ENCODE peak calls at places on chromosome 16, in five cellular contexts. Q is H1, G is SK-N-SH, I is GM12878, O is HepG2. J is an unnamed sample.

GRCh38 chr16:78684655-78685400 is 585.4 kb downstream of the WWOX start:
- DNase-seq in Q (no peak), G (no peak), I (no peak), O (no peak), J (no peak)

GRCh38 chr16:1379054-1379862 is 27.5 kb downstream of the GNPTG start:
- DNase-seq in Q (no peak), G (peak), I (no peak), O (peak), J (peak)

GRCh38 chr16:88287219-88287618 is 95.5 kb upstream of the ZNF469 start:
- DNase-seq in Q (no peak), G (peak), I (no peak), O (peak), J (peak)

GRCh38 chr16:17258848-17259713 is 211.7 kb downstream of the XYLT1 start:
- DNase-seq in Q (no peak), G (no peak), I (peak), O (no peak), J (peak)

GRCh38 chr16:84324439-84325262 is 30.0 kb downstream of the WFDC1 start:
- DNase-seq in Q (no peak), G (no peak), I (no peak), O (no peak), J (no peak)

GRCh38 chr16:25143898-25144297 is 32.4 kb downstream of the LCMT1 start:
- DNase-seq in Q (no peak), G (no peak), I (no peak), O (no peak), J (no peak)

GRCh38 chr16:85541181-85541580 is 71.9 kb upstream of the GSE1 start:
- DNase-seq in Q (no peak), G (no peak), I (no peak), O (no peak), J (no peak)

GRCh38 chr16:87203060-87203656 is 114.0 kb downstream of the C16orf95 start:
- DNase-seq in Q (peak), G (peak), I (no peak), O (peak), J (peak)

GRCh38 chr16:14635394-14636145 is 2.8 kb downstream of the BFAR start:
- DNase-seq in Q (no peak), G (no peak), I (no peak), O (no peak), J (no peak)

GRCh38 chr16:16014329-16015224 is 65.2 kb downstream of the ABCC1 start:
- DNase-seq in Q (no peak), G (no peak), I (no peak), O (peak), J (no peak)

GRCh38 chr16:25110392-25110947 is 1.1 kb upstream of the LCMT1 start:
- DNase-seq in Q (no peak), G (no peak), I (no peak), O (no peak), J (no peak)

GRCh38 chr16:87661561-87661960 is 59.3 kb downstream of the JPH3 start:
- DNase-seq in Q (peak), G (no peak), I (no peak), O (peak), J (peak)

GRCh38 chr16:719815-720506 is 985 bp upstream of the ANTKMT start:
- DNase-seq in Q (no peak), G (peak), I (no peak), O (peak), J (no peak)

GRCh38 chr16:86457621-86458456 is 52.5 kb upstream of the FOXF1 start:
- DNase-seq in Q (no peak), G (no peak), I (no peak), O (no peak), J (no peak)

GRCh38 chr16:25366078-25366477 is 108.4 kb upstream of the ZKSCAN2 start:
- DNase-seq in Q (no peak), G (no peak), I (no peak), O (no peak), J (peak)

GRCh38 chr16:84933774-84934571 is 77.4 kb downstream of the ZDHHC7 start:
- DNase-seq in Q (no peak), G (peak), I (no peak), O (peak), J (no peak)

GRCh38 chr16:3706253-3707145 is 10.8 kb downstream of the TRAP1 start:
- DNase-seq in Q (no peak), G (no peak), I (no peak), O (no peak), J (no peak)

GRCh38 chr16:78976212-78976611 is 624.3 kb downstream of the MAF start:
- DNase-seq in Q (no peak), G (no peak), I (no peak), O (no peak), J (no peak)

GRCh38 chr16:64440005-64440404 is 681.9 kb downstream of the CDH11 start:
- DNase-seq in Q (no peak), G (no peak), I (no peak), O (no peak), J (no peak)

GRCh38 chr16:1723450-1724147 is 17.6 kb downstream of the MAPK8IP3 start:
- DNase-seq in Q (no peak), G (peak), I (no peak), O (peak), J (peak)

GRCh38 chr16:27432600-27432957 is 30.6 kb downstream of the IL21R start:
- DNase-seq in Q (no peak), G (no peak), I (no peak), O (no peak), J (no peak)

GRCh38 chr16:73027655-73028220 is 20.2 kb downstream of the ZFHX3 start:
- DNase-seq in Q (no peak), G (no peak), I (no peak), O (no peak), J (no peak)

GRCh38 chr16:89759742-89760366 is 38.5 kb downstream of the ZNF276 start:
- DNase-seq in Q (no peak), G (no peak), I (no peak), O (no peak), J (no peak)

GRCh38 chr16:1706386-1707192 is 594 bp downstream of the MAPK8IP3 start:
- DNase-seq in Q (no peak), G (peak), I (no peak), O (no peak), J (peak)

GRCh38 chr16:88838566-88838965 is 18.2 kb downstream of the GALNS start:
- DNase-seq in Q (no peak), G (no peak), I (no peak), O (no peak), J (no peak)

GRCh38 chr16:55502801-55503366 is 6.0 kb upstream of the LPCAT2 start:
- DNase-seq in Q (no peak), G (peak), I (no peak), O (peak), J (no peak)

GRCh38 chr16:252366-253337 is 18.0 kb downstream of the FAM234A start:
- DNase-seq in Q (no peak), G (no peak), I (peak), O (no peak), J (no peak)

GRCh38 chr16:84672276-84673202 is 24.2 kb downstream of the KLHL36 start:
- DNase-seq in Q (peak), G (peak), I (no peak), O (peak), J (peak)

GRCh38 chr16:76228546-76229146 is 48.6 kb upstream of the CNTNAP4 start:
- DNase-seq in Q (no peak), G (no peak), I (no peak), O (no peak), J (no peak)

GRCh38 chr16:76222853-76223252 is 54.3 kb upstream of the CNTNAP4 start:
- DNase-seq in Q (no peak), G (no peak), I (no peak), O (no peak), J (no peak)

GRCh38 chr16:76222087-76222486 is 55.1 kb upstream of the CNTNAP4 start:
- DNase-seq in Q (no peak), G (no peak), I (no peak), O (peak), J (no peak)

GRCh38 chr16:76226481-76226880 is 50.7 kb upstream of the CNTNAP4 start:
- DNase-seq in Q (no peak), G (no peak), I (no peak), O (no peak), J (no peak)

GRCh38 chr16:76226011-76226410 is 51.2 kb upstream of the CNTNAP4 start:
- DNase-seq in Q (no peak), G (no peak), I (no peak), O (no peak), J (no peak)
- TF ChIP-seq GABPA in Q (no peak), G (no peak), I (no peak), O (no peak), J (no peak)

DNA sequence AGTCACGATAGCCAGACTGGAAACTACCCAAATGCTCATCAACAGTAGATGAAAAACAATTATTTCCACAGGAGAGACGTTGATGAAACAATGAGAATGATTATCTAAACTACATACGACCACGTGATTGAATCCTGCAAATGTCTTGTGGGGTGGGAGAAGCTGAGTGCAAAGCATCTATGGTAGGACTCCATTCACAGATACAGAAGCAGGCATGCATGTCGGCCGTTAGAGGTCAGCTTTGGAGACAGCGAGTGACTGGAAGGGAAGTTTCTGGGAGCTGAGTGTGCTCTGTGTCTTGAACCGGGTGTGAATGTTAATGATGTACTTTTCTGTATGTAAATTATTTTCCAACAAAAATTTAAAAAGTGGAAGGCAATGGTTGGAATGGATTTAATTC is 71.5 kb upstream of the DNAJA2 start:
- DNase-seq in Q (no peak), G (no peak), I (no peak), O (no peak), J (peak)
- TF ChIP-seq GABPA in Q (no peak), G (no peak), I (no peak), O (no peak), J (no peak)

GRCh38 chr16:81174644-81175324 is 63.7 kb upstream of the BCO1 start:
- DNase-seq in Q (no peak), G (no peak), I (no peak), O (no peak), J (no peak)
- TF ChIP-seq GABPA in Q (no peak), G (no peak), I (no peak), O (no peak), J (no peak)

DNA sequence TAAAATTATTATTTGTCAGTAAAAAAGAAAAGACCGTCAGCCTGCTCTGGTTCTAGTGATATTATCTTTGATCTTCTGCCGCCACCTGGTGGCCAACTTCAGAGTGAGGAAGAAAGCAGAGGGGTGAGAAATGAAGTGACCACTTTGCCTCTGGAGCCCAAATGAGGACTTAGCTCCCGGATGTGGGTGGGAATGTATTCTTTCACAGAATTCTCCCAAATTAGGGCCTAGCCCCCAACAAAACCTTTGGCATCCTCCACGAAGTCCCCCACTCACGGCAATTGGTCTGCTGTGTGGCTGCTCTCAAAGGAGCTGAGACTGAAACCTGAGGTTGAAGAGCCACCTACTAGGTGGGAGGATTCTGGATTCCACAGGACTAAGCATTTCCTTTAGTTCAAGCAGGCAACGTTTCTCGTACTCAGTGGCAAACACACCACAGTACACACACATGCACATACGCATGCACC is 4.9 kb upstream of the ZNF267 start:
- DNase-seq in Q (no peak), G (peak), I (no peak), O (peak), J (no peak)
- TF ChIP-seq GABPA in Q (no peak), G (no peak), I (no peak), O (peak), J (no peak)

DNA sequence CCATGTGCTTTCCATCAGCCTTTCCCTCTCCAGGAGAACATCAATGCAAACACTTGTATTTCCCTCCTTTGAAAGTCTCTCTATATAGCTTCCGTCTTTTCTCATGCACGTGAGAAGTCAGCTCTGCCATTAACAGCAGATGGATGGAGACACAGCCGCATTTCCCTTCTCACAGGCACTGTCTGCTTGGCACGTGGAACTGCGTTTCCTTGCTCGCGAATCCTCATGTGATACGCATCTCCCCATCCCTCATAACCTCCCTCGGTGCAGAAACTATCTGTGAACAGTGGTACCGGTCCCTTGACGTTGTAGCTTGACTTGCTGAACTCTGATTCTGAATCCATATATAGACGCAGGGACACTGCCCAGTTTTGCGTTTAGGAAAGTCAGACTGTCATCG is 717.0 kb upstream of the RBFOX1 start:
- DNase-seq in Q (no peak), G (no peak), I (no peak), O (no peak), J (no peak)
- TF ChIP-seq GABPA in Q (no peak), G (no peak), I (no peak), O (no peak), J (no peak)

DNA sequence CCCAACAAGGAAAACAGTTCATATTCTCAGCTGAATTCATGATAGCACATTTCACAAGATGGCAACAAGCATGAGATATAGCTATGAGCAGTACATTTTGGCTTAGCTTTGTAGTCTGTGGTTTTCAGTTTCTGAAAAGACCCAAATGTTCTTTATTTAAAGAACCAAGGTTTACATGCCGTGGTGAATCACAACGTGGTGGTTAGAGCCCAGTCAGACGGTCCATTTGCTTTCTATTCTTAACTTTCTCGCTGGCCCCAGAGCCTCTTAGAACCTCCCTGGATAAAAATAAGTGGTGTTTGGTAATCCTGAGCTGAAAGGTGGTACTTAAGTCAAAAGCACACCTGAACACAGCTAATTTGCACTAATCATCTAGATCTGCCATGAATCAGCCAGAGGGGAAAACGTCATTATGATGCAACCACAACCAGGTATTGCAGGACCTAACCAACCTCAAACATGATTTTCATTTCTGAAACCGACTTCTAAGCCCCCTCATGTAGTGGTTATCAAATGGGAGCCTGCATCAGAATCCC is 18.6 kb upstream of the HAPSTR1 start:
- DNase-seq in Q (no peak), G (no peak), I (peak), O (no peak), J (no peak)
- TF ChIP-seq GABPA in Q (no peak), G (no peak), I (no peak), O (no peak), J (no peak)

DNA sequence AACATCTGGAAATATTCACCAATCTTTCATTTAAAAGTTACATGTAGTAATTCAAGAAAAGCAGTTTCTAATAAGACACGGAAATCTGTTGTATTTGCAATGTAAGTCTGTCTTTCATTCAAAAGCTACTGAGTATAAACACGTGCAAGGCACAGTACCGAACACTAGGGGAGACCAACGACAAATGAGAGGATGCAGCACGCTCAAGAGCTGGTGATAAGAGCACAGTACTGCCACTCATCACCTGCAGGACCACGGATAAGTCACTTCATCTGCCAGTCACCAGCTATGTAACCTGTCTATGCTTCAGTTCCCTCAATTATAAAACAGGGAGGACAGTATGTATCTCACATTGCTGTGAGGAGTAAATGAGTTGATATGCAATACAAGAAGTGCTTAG is 67.1 kb downstream of the CLEC18A start:
- DNase-seq in Q (no peak), G (peak), I (peak), O (peak), J (peak)
- TF ChIP-seq GABPA in Q (no peak), G (no peak), I (no peak), O (no peak), J (no peak)

DNA sequence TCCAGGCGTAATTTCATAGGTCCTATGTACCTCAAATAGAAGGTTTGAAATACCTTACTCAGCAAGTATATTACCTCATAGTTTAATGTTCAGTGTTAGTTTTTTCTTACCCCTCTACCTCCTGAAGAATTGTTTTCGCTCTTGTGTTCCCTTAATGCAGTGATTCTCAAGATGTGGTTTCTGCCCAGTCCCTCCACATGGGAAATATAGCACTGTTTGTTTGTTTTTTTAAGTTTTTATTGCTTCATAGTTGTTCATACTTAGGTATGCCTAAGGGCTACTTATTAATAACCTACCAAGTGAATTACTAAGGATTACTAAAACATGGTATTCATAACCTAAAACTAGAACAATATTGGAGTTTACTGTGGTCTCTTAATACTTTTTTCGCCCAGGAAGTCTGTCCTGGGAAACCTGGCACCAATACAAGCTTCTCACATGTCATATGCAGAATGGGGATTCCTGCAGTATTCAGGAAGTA is 5.0 kb downstream of the RSPRY1 start:
- DNase-seq in Q (no peak), G (no peak), I (no peak), O (no peak), J (no peak)
- TF ChIP-seq GABPA in Q (no peak), G (no peak), I (no peak), O (no peak), J (no peak)

GRCh38 chr16:30539000-30539964 is 4.6 kb upstream of the ZNF747 start:
- DNase-seq in Q (no peak), G (no peak), I (no peak), O (no peak), J (no peak)
- TF ChIP-seq GABPA in Q (no peak), G (no peak), I (no peak), O (no peak), J (no peak)

GRCh38 chr16:11571549-11571948 is 15.2 kb downstream of the LITAF start:
- DNase-seq in Q (no peak), G (no peak), I (no peak), O (no peak), J (no peak)

GRCh38 chr16:11572301-11572995 is 14.3 kb downstream of the LITAF start:
- DNase-seq in Q (no peak), G (no peak), I (no peak), O (no peak), J (no peak)

GRCh38 chr16:11566398-11566797 is 20.3 kb downstream of the LITAF start:
- DNase-seq in Q (no peak), G (no peak), I (no peak), O (no peak), J (no peak)

GRCh38 chr16:11570796-11571195 is 15.9 kb downstream of the LITAF start:
- DNase-seq in Q (no peak), G (no peak), I (no peak), O (no peak), J (no peak)

DNA sequence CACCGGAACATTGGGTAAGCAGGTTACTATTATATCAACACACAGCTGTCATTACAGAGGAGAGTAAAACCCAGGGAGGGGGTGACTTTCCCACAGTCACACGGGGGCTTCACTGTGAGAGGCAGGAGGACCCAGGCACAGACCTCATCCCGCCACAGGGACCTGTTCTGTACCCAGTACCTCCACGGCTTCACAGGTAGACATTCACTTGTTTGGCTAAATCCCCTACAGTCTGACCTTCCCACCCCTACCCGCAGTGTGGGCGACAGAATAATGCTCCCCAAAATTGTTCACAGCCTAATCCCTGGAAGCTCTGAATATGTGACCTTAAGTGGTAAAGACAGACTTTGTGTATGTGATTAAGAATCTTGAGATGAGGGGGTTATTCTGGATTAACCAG is 16.5 kb downstream of the LITAF start:
- DNase-seq in Q (no peak), G (no peak), I (no peak), O (no peak), J (no peak)
- TF ChIP-seq GABPA in Q (no peak), G (no peak), I (no peak), O (no peak), J (no peak)